ENCODE peak calls at places on chromosomes 2 and 18, in six cellular contexts. C is lower leg skin, J is body of pancreas, U is suprapubic skin, W is heart left ventricle, I is endothelial cell of umbilical vein. P is an unnamed sample.

GRCh38 chr2:142920579-142920978 is 43.1 kb downstream of the KYNU start:
- DNase-seq in C (no peak), J (no peak), U (no peak), W (no peak), I (no peak), P (no peak)

GRCh38 chr2:84492571-84492970 is 23.7 kb upstream of the DNAH6 start:
- DNase-seq in C (no peak), J (no peak), U (no peak), W (no peak), I (no peak), P (no peak)

GRCh38 chr2:232286011-232286868 is 92.3 kb upstream of the ALPP start:
- DNase-seq in C (no peak), J (no peak), U (no peak), W (no peak), I (no peak), P (no peak)

GRCh38 chr2:4673025-4673489 is 969.7 kb downstream of the DCDC2C start:
- DNase-seq in C (no peak), J (no peak), U (no peak), W (no peak), I (no peak), P (no peak)

GRCh38 chr2:100070078-100070477 is 72.3 kb downstream of the AFF3 start:
- DNase-seq in C (no peak), J (no peak), U (no peak), W (no peak), I (no peak), P (no peak)

GRCh38 chr2:175576875-175577274 is 395.4 kb upstream of the ATP5MC3 start:
- DNase-seq in C (no peak), J (no peak), U (no peak), W (no peak), I (no peak), P (no peak)

GRCh38 chr18:78414302-78414701 is 565.3 kb upstream of the SALL3 start:
- DNase-seq in C (no peak), J (no peak), U (no peak), W (no peak), I (no peak), P (no peak)

GRCh38 chr2:186594001-186594722 is 4.3 kb downstream of the ITGAV start:
- DNase-seq in C (no peak), J (no peak), U (no peak), W (no peak), I (no peak), P (no peak)

GRCh38 chr18:61870151-61870550 is 22.7 kb downstream of the RNF152 start:
- DNase-seq in C (no peak), J (no peak), U (no peak), W (peak), I (no peak), P (no peak)

GRCh38 chr2:80489718-80490117 is 185.2 kb upstream of the LRRTM1 start:
- DNase-seq in C (no peak), J (no peak), U (no peak), W (no peak), I (peak), P (no peak)

GRCh38 chr2:168434164-168434563 is 21.9 kb upstream of the CERS6 start:
- DNase-seq in C (no peak), J (peak), U (no peak), W (peak), I (no peak), P (no peak)

GRCh38 chr18:62524443-62525200 is 1.8 kb downstream of the ZCCHC2 start:
- DNase-seq in C (peak), J (peak), U (peak), W (peak), I (peak), P (peak)

GRCh38 chr2:206531996-206532543 is 88.7 kb downstream of the ADAM23 start:
- DNase-seq in C (no peak), J (no peak), U (no peak), W (no peak), I (no peak), P (no peak)

GRCh38 chr2:203014456-203015199 is at the start of gene NBEAL1:
- DNase-seq in C (peak), J (peak), U (peak), W (peak), I (peak), P (peak)
- TF ChIP-seq POLR2A in C (no peak), J (peak), U (peak), W (no peak), I (peak), P (peak)

GRCh38 chr2:162318280-162319222 is at the start of gene IFIH1:
- DNase-seq in C (peak), J (peak), U (peak), W (peak), I (peak), P (peak)
- TF ChIP-seq POLR2A in C (no peak), J (peak), U (no peak), W (no peak), I (no peak), P (peak)

GRCh38 chr2:235689427-235689853 is 195.6 kb downstream of the AGAP1 start:
- DNase-seq in C (no peak), J (no peak), U (no peak), W (no peak), I (no peak), P (no peak)
- TF ChIP-seq POLR2A in C (no peak), J (no peak), U (no peak), W (no peak), I (no peak), P (no peak)

GRCh38 chr2:189783927-189784867 is at the start of the genes ORMDL1 and PMS1:
- DNase-seq in C (peak), J (peak), U (peak), W (peak), I (peak), P (peak)
- TF ChIP-seq POLR2A in C (no peak), J (peak), U (peak), W (no peak), I (peak), P (peak)

GRCh38 chr2:240554767-240555493 is 2.9 kb downstream of the ANKMY1 start:
- DNase-seq in C (peak), J (no peak), U (no peak), W (no peak), I (no peak), P (peak)

GRCh38 chr2:240555541-240556250 is 2.1 kb downstream of the ANKMY1 start:
- DNase-seq in C (peak), J (no peak), U (no peak), W (no peak), I (no peak), P (peak)

GRCh38 chr2:240557101-240557751 is 562 bp downstream of the ANKMY1 start:
- DNase-seq in C (peak), J (no peak), U (peak), W (no peak), I (no peak), P (peak)

GRCh38 chr2:240557808-240558207 is at the start of gene ANKMY1:
- DNase-seq in C (peak), J (peak), U (peak), W (no peak), I (peak), P (peak)

GRCh38 chr2:240556553-240557100 is 1.2 kb downstream of the ANKMY1 start:
- DNase-seq in C (peak), J (no peak), U (peak), W (peak), I (peak), P (peak)
- TF ChIP-seq POLR2A in C (no peak), J (no peak), U (no peak), W (no peak), I (no peak), P (no peak)

GRCh38 chr2:183079335-183079775 is 808 bp downstream of the DUSP19 start:
- DNase-seq in C (no peak), J (peak), U (no peak), W (no peak), I (no peak), P (no peak)

GRCh38 chr2:183078163-183078466 is 432 bp upstream of the DUSP19 start:
- DNase-seq in C (no peak), J (no peak), U (no peak), W (peak), I (no peak), P (no peak)

GRCh38 chr2:183081908-183082307 is 3.4 kb downstream of the DUSP19 start:
- DNase-seq in C (no peak), J (no peak), U (no peak), W (peak), I (no peak), P (no peak)

GRCh38 chr2:183078467-183079334 is at the start of gene DUSP19:
- DNase-seq in C (peak), J (peak), U (peak), W (peak), I (peak), P (no peak)
- TF ChIP-seq POLR2A in C (no peak), J (peak), U (no peak), W (no peak), I (peak), P (peak)

DNA sequence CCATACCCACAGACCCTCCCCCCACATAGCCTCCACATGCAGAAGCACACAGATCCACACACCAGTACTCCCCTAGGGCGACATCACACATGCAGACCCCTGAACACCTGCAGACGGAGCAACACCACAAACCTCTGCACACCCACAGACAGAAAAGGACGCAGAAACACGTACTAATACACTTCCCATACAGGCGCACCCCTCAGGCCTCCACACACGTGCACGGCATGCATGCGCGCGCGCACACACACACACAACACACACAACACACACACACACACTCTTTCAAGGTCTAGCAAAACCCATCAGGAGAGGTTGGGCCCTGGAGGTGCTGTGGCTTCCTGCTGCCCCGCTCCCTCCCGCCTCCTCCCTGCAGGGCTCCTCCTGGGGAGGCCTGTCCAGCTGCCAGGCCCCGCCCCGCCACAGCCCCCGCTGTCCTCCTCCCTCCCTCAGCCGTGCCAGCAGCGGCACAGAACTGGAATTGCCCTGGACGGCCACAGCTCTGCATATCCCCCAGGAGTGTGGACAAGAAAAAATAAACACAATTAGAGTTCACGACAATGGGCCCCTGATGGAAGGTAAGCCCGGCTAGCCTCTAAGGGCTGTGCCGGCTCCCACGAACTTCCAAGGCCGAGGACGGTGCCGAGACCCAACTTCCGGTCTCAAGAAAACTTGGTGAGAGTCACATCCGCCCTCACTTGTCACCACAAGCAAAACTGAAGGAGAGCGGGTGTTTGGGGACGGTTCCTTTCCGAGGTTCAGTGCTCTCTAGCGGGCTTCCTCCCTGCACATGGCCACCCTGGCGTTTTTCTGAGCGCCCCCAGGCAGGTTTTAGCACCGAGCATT is 6.8 kb downstream of the ZFP36L2 start:
- DNase-seq in C (peak), J (peak), U (peak), W (peak), I (peak), P (peak)
- TF ChIP-seq POLR2A in C (no peak), J (peak), U (peak), W (no peak), I (peak), P (no peak)

DNA sequence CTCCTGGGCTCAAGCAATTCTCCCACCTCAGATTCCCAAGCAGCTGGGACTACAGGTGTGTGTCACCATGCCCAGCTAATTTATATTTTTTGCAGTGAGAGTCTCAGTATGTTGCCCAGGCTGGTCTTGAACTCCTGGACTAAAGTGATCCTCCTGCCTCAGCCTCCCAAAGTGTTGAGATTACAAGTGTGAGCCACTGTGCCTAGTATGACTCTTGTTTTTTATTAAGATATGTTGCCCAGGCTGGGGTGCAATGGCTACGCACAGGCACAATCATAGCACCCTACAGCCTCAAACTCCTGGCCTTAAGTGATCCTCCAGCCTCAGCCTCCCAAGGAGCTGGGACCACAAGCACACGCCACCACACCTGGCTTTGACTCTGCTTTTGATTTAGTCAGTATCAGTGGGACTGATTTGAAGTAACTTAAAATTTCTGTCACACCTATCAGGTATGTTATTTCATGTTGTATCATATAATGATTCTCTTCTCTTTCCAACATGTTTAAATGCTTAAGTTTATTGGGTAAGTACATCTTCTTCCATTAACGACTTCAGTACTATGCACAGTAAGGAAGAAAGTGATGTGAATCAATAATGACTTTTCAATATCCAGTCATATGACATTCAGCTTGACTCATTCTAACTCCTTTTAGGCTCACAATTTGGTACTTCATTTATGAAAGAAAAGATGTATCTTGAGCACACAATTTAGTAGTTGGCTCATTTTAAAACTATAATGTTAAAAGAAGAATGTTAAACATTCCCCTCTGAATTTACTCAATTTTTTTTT is 6.3 kb downstream of the PPP4R3B start:
- DNase-seq in C (no peak), J (no peak), U (no peak), W (no peak), I (no peak), P (no peak)
- TF ChIP-seq POLR2A in C (no peak), J (no peak), U (no peak), W (no peak), I (no peak), P (no peak)

GRCh38 chr2:63841254-63842022 is at the start of gene UGP2:
- DNase-seq in C (peak), J (peak), U (peak), W (peak), I (peak), P (peak)
- TF ChIP-seq POLR2A in C (no peak), J (peak), U (peak), W (no peak), I (peak), P (peak)

DNA sequence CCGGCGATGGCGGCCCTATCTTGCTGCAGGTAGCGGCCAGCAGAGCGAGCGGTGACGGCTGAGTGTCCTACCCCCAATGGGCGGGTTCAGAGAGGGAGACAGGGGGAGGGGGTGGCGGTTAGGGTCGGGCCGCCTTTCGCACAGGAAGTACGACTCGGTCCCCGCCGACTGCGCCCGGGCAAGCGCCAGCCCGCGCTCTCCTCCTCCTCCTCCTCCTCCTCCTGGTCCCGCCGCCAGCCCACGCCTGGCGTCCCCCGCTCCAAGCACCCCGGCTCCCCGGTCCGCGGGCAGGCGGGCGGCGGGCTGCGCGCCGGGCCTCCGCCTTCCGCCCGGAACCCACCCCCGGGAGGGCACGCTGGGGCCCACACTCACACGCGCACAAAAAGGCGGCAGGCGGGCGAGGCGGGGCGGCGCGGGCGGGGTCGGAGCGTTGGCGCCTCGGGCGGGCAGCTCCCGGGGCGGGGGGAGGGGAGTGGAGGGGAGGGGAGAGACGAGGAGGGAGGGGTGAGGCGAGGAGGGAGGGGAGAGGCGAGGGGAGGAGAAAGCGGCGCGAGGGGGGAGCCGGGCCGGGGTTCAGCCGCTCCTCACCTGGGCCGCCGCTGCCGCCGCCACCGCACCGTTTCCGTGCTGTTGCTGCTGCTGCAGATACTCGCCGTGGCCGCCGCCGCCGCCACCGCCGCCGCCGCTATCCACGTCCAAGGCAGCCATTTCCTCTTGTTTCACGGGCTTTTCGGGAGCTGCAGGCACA is 1.2 kb downstream of the SP3 start:
- DNase-seq in C (peak), J (peak), U (peak), W (peak), I (peak), P (peak)
- TF ChIP-seq POLR2A in C (no peak), J (peak), U (peak), W (no peak), I (peak), P (peak)

P was measured in upper lobe of left lung.